ENCODE peak calls at places on chromosomes 13 and 19, in seven cellular contexts. V is ovary, E is K562, L is SK-N-SH, K is adrenal gland, W is HL-60, B is mammary epithelial cell. Z is an unnamed sample. For H3K27me3, the result is how much of the 10 kb centered on the place peaks cover.

GRCh38 chr13:80245162-80245733 is 95.7 kb downstream of the SPRY2 start:
- DNase-seq in B (no peak), V (no peak), K (no peak), W (no peak), E (no peak), L (no peak), Z (no peak)

GRCh38 chr13:95677564-95678386 is 836 bp downstream of the DNAJC3 start:
- DNase-seq in E (no peak), V (no peak), B (peak), W (no peak), L (no peak), K (no peak), Z (no peak)

GRCh38 chr13:26664942-26665341 is 95.6 kb downstream of the GPR12 start:
- DNase-seq in B (no peak), L (no peak), K (no peak), W (no peak), E (no peak), V (no peak), Z (no peak)

GRCh38 chr13:33610471-33611015 is 207.4 kb upstream of the RFC3 start:
- DNase-seq in W (no peak), B (no peak), L (no peak), K (peak), V (no peak), E (peak), Z (peak)

GRCh38 chr13:103272770-103273169 is 206.6 kb upstream of the SLC10A2 start:
- DNase-seq in V (no peak), E (no peak), W (no peak), B (peak), L (no peak), K (no peak), Z (no peak)

GRCh38 chr19:21699197-21699596 is 68.2 kb downstream of the ZNF100 start:
- DNase-seq in K (no peak), E (no peak), W (no peak), B (no peak), V (no peak), L (no peak), Z (no peak)

GRCh38 chr19:10201176-10201575 is 6.4 kb upstream of the DNMT1 start:
- DNase-seq in W (no peak), B (no peak), L (no peak), V (no peak), E (no peak), K (no peak), Z (no peak)

GRCh38 chr13:19601749-19602725 is 31.4 kb upstream of the MPHOSPH8 start:
- DNase-seq in W (peak), B (peak), V (peak), E (peak), K (peak), L (peak), Z (peak)

GRCh38 chr13:31956944-31957644 is 74.5 kb upstream of the FRY start:
- DNase-seq in E (no peak), K (no peak), V (no peak), B (no peak), L (no peak), W (no peak), Z (no peak)

GRCh38 chr13:84567848-84568247 is 685.6 kb upstream of the SLITRK1 start:
- DNase-seq in E (no peak), L (no peak), K (no peak), B (no peak), W (no peak), V (no peak), Z (no peak)

GRCh38 chr19:7679017-7679720 is 1.5 kb upstream of the TRAPPC5 start:
- DNase-seq in B (no peak), V (no peak), L (peak), E (no peak), K (no peak), W (peak), Z (peak)

GRCh38 chr13:102267191-102267590 is 134.7 kb downstream of the FGF14 start:
- DNase-seq in K (no peak), E (no peak), B (no peak), V (no peak), W (no peak), L (no peak), Z (no peak)

GRCh38 chr13:51525567-51526165 is 58.6 kb upstream of the WDFY2 start:
- DNase-seq in V (no peak), E (no peak), K (no peak), L (no peak), B (peak), W (no peak), Z (no peak)

GRCh38 chr13:105220886-105221285 is 1314.6 kb downstream of the EFNB2 start:
- DNase-seq in V (no peak), B (no peak), K (no peak), L (no peak), W (no peak), E (no peak), Z (no peak)

GRCh38 chr19:12733369-12733896 is 1.1 kb downstream of the TRIR start:
- DNase-seq in W (no peak), B (peak), V (no peak), L (peak), K (no peak), E (peak), Z (peak)

GRCh38 chr13:113654591-113655357 is 3.2 kb downstream of the ATP4B start:
- DNase-seq in V (peak), K (no peak), W (no peak), B (no peak), L (no peak), E (no peak), Z (peak)

GRCh38 chr13:94154362-94154761 is 325.1 kb downstream of the DCT start:
- DNase-seq in E (no peak), K (peak), B (peak), W (no peak), V (no peak), L (no peak), Z (no peak)

GRCh38 chr19:14559916-14560775 is 11.7 kb downstream of the NDUFB7 start:
- DNase-seq in W (no peak), E (no peak), L (no peak), V (no peak), B (no peak), K (no peak), Z (no peak)

GRCh38 chr13:113042456-113042855 is 63.1 kb upstream of the F7 start:
- DNase-seq in L (no peak), K (no peak), W (no peak), E (no peak), B (no peak), V (no peak), Z (no peak)

GRCh38 chr19:10899171-10899653 is 27.9 kb downstream of the CARM1 start:
- DNase-seq in E (no peak), K (peak), L (peak), V (no peak), W (no peak), B (peak), Z (peak)

GRCh38 chr13:22915442-22916082 is 265.2 kb upstream of the SGCG start:
- DNase-seq in L (peak), B (peak), W (no peak), K (peak), E (peak), V (peak), Z (peak)

GRCh38 chr19:3459322-3459881 is 20.9 kb downstream of the SMIM24 start:
- DNase-seq in W (no peak), L (peak), B (peak), V (peak), K (peak), E (peak), Z (no peak)

GRCh38 chr13:43787998-43788397 is 1.2 kb upstream of the ENOX1 start:
- DNase-seq in V (no peak), E (no peak), K (no peak), L (peak), W (no peak), B (no peak), Z (peak)

GRCh38 chr13:47291116-47291656 is 394.3 kb upstream of the HTR2A start:
- DNase-seq in E (no peak), W (no peak), K (no peak), L (no peak), V (no peak), B (no peak), Z (no peak)

GRCh38 chr13:98246538-98247172 is 69.6 kb upstream of the RNF113B start:
- DNase-seq in V (no peak), L (no peak), E (no peak), B (no peak), W (no peak), K (no peak), Z (no peak)

GRCh38 chr19:55158848-55159793 is 1.6 kb upstream of the TNNI3 start:
- DNase-seq in B (no peak), W (no peak), L (no peak), K (no peak), V (no peak), E (peak), Z (no peak)

GRCh38 chr19:28393574-28394336 is 819.2 kb downstream of the UQCRFS1 start:
- DNase-seq in W (no peak), V (no peak), B (no peak), E (no peak), L (no peak), K (no peak), Z (no peak)

GRCh38 chr19:29680447-29680846 is 15.2 kb downstream of the PLEKHF1 start:
- DNase-seq in B (no peak), W (peak), K (no peak), V (no peak), L (no peak), E (no peak), Z (no peak)

GRCh38 chr13:75636339-75637095 is 387 bp downstream of the LMO7 start:
- DNase-seq in W (peak), E (peak), K (peak), L (peak), B (peak), V (peak), Z (peak)

GRCh38 chr19:13964776-13965175 is 12.5 kb downstream of the DCAF15 start:
- DNase-seq in V (no peak), W (no peak), B (no peak), L (no peak), E (no peak), K (no peak), Z (no peak)

GRCh38 chr13:103275708-103276107 is 209.5 kb upstream of the SLC10A2 start:
- DNase-seq in W (no peak), E (no peak), L (peak), V (no peak), B (peak), K (no peak), Z (no peak)

GRCh38 chr19:53868091-53868891 is 608 bp downstream of the MYADM start:
- DNase-seq in W (no peak), V (peak), E (peak), B (peak), K (peak), L (peak), Z (peak)

GRCh38 chr19:56137405-56137804 is 3.7 kb upstream of the ZNF444 start:
- DNase-seq in E (no peak), B (no peak), W (no peak), K (no peak), V (no peak), L (no peak), Z (no peak)

GRCh38 chr13:76397413-76397812 is 488.8 kb downstream of the KCTD12 start:
- DNase-seq in L (no peak), K (no peak), W (no peak), V (no peak), E (no peak), B (no peak), Z (no peak)

GRCh38 chr13:110757296-110757695 is 43.8 kb downstream of the ING1 start:
- DNase-seq in B (no peak), W (no peak), V (no peak), K (no peak), E (no peak), L (no peak), Z (no peak)

GRCh38 chr13:87078947-87079795 is 592.0 kb upstream of the SLITRK5 start:
- DNase-seq in K (no peak), V (no peak), W (no peak), L (no peak), E (no peak), B (no peak), Z (no peak)

GRCh38 chr13:79909664-79910063 is 428.7 kb downstream of the NDFIP2 start:
- DNase-seq in E (no peak), L (no peak), V (no peak), W (no peak), B (no peak), K (no peak), Z (no peak)

GRCh38 chr13:110136660-110137585 is 170.0 kb downstream of the COL4A1 start:
- DNase-seq in W (no peak), B (no peak), L (no peak), V (no peak), K (no peak), E (no peak), Z (no peak)

GRCh38 chr13:111390522-111391270 is 70.3 kb downstream of the TEX29 start:
- DNase-seq in B (no peak), L (no peak), K (peak), E (no peak), W (no peak), V (no peak), Z (no peak)

GRCh38 chr19:35357867-35358573 is at the start of gene FFAR3:
- DNase-seq in B (no peak), L (no peak), W (peak), V (peak), E (no peak), K (no peak), Z (peak)

GRCh38 chr19:40421468-40421778 is 4.4 kb downstream of the SERTAD1 start:
- DNase-seq in V (no peak), E (no peak), K (no peak), L (no peak), W (no peak), B (no peak), Z (no peak)

GRCh38 chr19:40420766-40421467 is 4.9 kb downstream of the SERTAD1 start:
- DNase-seq in E (peak), W (no peak), V (peak), B (peak), K (peak), L (peak), Z (peak)

GRCh38 chr19:40419780-40420179 is 6.0 kb downstream of the SERTAD1 start:
- DNase-seq in W (no peak), L (no peak), V (no peak), K (no peak), B (no peak), E (no peak), Z (no peak)

GRCh38 chr19:40419066-40419612 is 6.0 kb upstream of the PRX start:
- DNase-seq in B (no peak), V (no peak), W (no peak), E (no peak), L (no peak), K (no peak), Z (no peak)

GRCh38 chr19:40420451-40420765 is 5.4 kb downstream of the SERTAD1 start:
- DNase-seq in L (no peak), E (no peak), W (no peak), K (no peak), B (no peak), V (no peak), Z (no peak)
- TF ChIP-seq CTCF in L (no peak), E (no peak), W (no peak), K (no peak), B (no peak), V (no peak), Z (no peak)

GRCh38 chr13:25171517-25172302 is at the start of gene AMER2:
- DNase-seq in K (peak), V (peak), W (no peak), E (no peak), L (peak), B (no peak), Z (peak)
- H3K27me3 ChIP-seq in K (under half), V (under half), W (under half), E (under half), L (half or more), B (under half), Z (half or more)

GRCh38 chr19:44141191-44142013 is at the start of gene ZNF234:
- DNase-seq in K (peak), W (peak), E (peak), B (peak), L (peak), V (peak), Z (peak)
- TF ChIP-seq CTCF in K (no peak), W (no peak), E (no peak), B (no peak), L (peak), V (no peak), Z (no peak)

GRCh38 chr13:41456768-41457588 is at the start of gene RGCC:
- DNase-seq in V (peak), K (peak), B (peak), E (peak), W (peak), L (peak), Z (peak)
- H3K27me3 ChIP-seq in V (under half), K (under half), B (under half), E (under half), W (under half), L (under half), Z (half or more)

Z was measured in BE2C.